ENCODE peak calls at places on chromosomes 7 and 10, in five cellular contexts. B is aorta; C is IMR-90; D is psoas muscle; X is CD8-positive, alpha-beta T cell. A is an unnamed sample.
A peak's percentile ranks its signal among the peaks of the same experiment; 100 is the strongest.

GRCh38 chr10:45425628-45426563 is 51.9 kb downstream of the ALOX5 start:
- DNase-seq in C (no peak), B (no peak), D (no peak), X (no peak), A (no peak)

GRCh38 chr10:60570272-60570865 is 180.7 kb upstream of the ANK3 start:
- DNase-seq in C (no peak), X (no peak), B (no peak), D (no peak), A (no peak)

GRCh38 chr10:16408379-16408778 is 28.4 kb upstream of the PTER start:
- DNase-seq in B (no peak), C (no peak), X (no peak), D (no peak), A (no peak)

GRCh38 chr10:79367421-79368189 is 20.3 kb downstream of the PPIF start:
- DNase-seq in D (no peak), C (peak; percentile 70), X (no peak), B (no peak), A (no peak)

GRCh38 chr7:17485905-17486304 is 187.5 kb downstream of the AHR start:
- DNase-seq in C (peak; percentile 6), B (no peak), D (no peak), X (no peak), A (no peak)

GRCh38 chr7:74294191-74294998 is 5.2 kb downstream of the CLIP2 start:
- DNase-seq in D (peak; percentile 60), C (no peak), B (peak; percentile 82), X (no peak), A (no peak)

GRCh38 chr7:23004247-23004520 is 9.7 kb downstream of the HYCC1 start:
- DNase-seq in B (no peak), D (no peak), X (no peak), C (no peak), A (no peak)

GRCh38 chr7:144835166-144835611 is 664 bp downstream of the TPK1 start:
- DNase-seq in D (no peak), B (peak; percentile 73), C (peak; percentile 13), X (peak; percentile 79), A (no peak)

GRCh38 chr7:87398441-87398840 is 53.0 kb downstream of the CROT start:
- DNase-seq in B (no peak), X (no peak), D (no peak), C (peak; percentile 79), A (no peak)

GRCh38 chr10:23408330-23408976 is 30.4 kb upstream of the OTUD1 start:
- DNase-seq in X (no peak), B (no peak), D (no peak), C (peak; percentile 95), A (no peak)

GRCh38 chr7:64632029-64632428 is 33.9 kb upstream of the ZNF107 start:
- DNase-seq in C (no peak), B (no peak), D (no peak), X (no peak), A (no peak)

GRCh38 chr10:73439605-73440298 is 6.4 kb upstream of the MSS51 start:
- DNase-seq in D (no peak), X (no peak), B (no peak), C (peak; percentile 81), A (no peak)

GRCh38 chr7:81004098-81004497 is 85.2 kb upstream of the SEMA3C start:
- DNase-seq in C (peak; percentile 81), D (no peak), B (no peak), X (no peak), A (no peak)

GRCh38 chr7:117072620-117073118 is 119.4 kb downstream of the ST7 start:
- DNase-seq in B (peak; percentile 83), C (peak; percentile 71), X (no peak), D (peak; percentile 74), A (no peak)

GRCh38 chr7:128103498-128104108 is 72.4 kb upstream of the LRRC4 start:
- DNase-seq in X (no peak), C (no peak), B (peak; percentile 78), D (peak; percentile 70), A (no peak)

GRCh38 chr7:4841007-4841784 is 20.6 kb downstream of the PAPOLB start:
- DNase-seq in C (no peak), X (no peak), D (no peak), B (no peak), A (no peak)
- H3K4me1 ChIP-seq in C (peaks cover 5% of the 10 kb centered on the region), X (no peaks in the 10 kb centered on the region), D (no peaks in the 10 kb centered on the region), B (no peaks in the 10 kb centered on the region), A (no peaks in the 10 kb centered on the region)

DNA sequence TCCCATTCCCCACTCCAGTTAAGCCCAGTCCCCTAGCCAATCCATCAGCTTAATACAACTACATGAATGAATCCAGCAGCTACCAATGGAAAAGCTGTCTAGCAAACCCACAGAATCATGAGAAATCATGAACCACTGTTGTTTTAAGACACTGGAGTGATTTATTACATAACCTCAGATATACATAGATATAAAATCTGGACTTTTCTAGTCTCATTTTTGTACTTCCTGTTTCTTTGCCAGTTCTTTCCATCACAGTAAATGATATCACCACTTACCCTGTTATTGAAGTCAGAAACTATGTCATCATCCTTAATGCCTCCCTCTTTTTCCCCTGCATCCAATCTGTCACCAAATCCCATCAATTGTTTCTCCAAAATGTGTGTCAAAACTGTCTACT is 55.7 kb downstream of the MKLN1 start:
- DNase-seq in C (peak; percentile 40), X (no peak), D (no peak), B (no peak), A (no peak)
- H3K27ac ChIP-seq in C (no peak overlapping the region), X (no peak overlapping the region), D (no peak overlapping the region), B (no peak overlapping the region), A (no peak overlapping the region)

GRCh38 chr10:21517134-21517982 is 8.1 kb downstream of the SKIDA1 start:
- DNase-seq in B (peak; percentile 90), D (peak; percentile 83), X (no peak), C (peak; percentile 59), A (peak; percentile 55)

GRCh38 chr10:21516270-21517131 is 9.0 kb downstream of the SKIDA1 start:
- DNase-seq in X (peak; percentile 70), C (peak; percentile 78), B (peak; percentile 88), D (peak; percentile 91), A (peak; percentile 67)

GRCh38 chr10:21514101-21514807 is 11.2 kb downstream of the SKIDA1 start:
- DNase-seq in B (no peak), D (no peak), X (no peak), C (no peak), A (no peak)

GRCh38 chr10:21514808-21515580 is 10.5 kb downstream of the SKIDA1 start:
- DNase-seq in X (no peak), D (no peak), B (no peak), C (no peak), A (no peak)

DNA sequence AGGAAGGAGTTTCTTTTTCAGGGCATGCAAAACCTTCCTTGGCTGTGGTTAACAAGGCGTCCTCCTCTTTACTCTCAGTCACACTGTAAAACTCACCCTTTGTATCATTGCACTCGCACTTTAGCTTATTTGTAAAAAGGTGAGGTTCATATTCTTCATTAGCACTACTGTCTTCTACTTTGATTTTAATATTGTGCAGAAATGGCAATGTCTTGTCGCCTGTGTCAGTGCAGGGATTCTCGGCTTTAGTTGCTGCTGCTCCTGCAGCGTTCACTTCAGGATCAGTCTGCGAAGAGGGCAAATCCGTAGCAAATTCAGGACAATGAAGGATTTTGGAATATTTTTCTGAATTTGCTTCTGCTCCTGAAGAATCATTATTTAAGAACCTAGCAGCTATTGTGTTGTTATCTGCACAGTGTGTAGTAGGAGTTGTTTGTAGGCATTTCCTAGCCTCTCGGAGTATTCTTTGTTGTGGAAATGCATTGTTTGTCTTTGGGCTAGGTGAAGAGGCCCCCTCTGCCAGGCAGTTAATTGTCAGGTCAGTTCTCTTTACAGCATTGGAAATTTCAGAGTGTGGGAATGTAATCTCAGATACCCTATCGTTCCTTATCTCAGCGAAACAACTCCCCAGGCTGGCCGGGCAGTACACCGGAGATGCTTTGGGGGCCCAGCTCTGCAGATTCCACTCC is 9.8 kb downstream of the SKIDA1 start:
- DNase-seq in B (no peak), D (no peak), X (no peak), C (no peak), A (no peak)
- H3K4me1 ChIP-seq in B (no peaks in the 10 kb centered on the region), D (peaks cover 21% of the 10 kb centered on the region), X (peaks cover 38% of the 10 kb centered on the region), C (peaks cover 3% of the 10 kb centered on the region), A (no peaks in the 10 kb centered on the region)

DNA sequence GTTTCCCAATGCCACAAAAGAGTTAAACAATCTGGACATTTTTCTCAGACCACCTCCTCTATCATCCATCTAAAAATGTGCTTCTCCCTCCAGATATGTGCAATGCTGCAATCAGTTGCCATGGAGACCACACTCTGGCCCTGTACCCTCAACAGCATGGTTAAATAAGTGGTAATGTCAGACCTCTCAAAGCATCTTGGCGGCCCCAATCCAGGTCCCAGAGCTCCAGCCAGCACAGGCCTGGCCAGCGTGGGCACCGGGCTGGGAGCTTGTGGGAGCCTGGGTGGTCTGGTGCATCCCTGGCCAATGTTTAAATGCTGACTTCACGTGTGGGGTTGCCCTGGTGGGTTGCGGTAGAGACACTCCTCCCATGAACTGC is 362.9 kb upstream of the ZNF32 start:
- DNase-seq in C (no peak), X (no peak), B (no peak), D (no peak), A (no peak)
- H3K27ac ChIP-seq in C (no peak overlapping the region), X (no peak overlapping the region), B (no peak overlapping the region), D (no peak overlapping the region), A (peak overlapping the region; percentile 51)